ENCODE peak calls at places on chromosome 18, in five cellular contexts. V is Peyer's patch, I is adrenal gland, J is HCT116, K is ovary. X is an unnamed sample.

GRCh38 chr18:9403795-9404564 is 69.4 kb downstream of the TWSG1 start:
- DNase-seq in V (no peak), I (no peak), K (no peak), J (no peak), X (no peak)

GRCh38 chr18:34219651-34220050 is 5.1 kb downstream of the NOL4 start:
- DNase-seq in V (no peak), K (no peak), I (no peak), J (no peak), X (no peak)

GRCh38 chr18:9337875-9338274 is 3.3 kb downstream of the TWSG1 start:
- DNase-seq in J (no peak), V (no peak), K (no peak), I (no peak), X (no peak)

GRCh38 chr18:11861583-11862288 is 10.5 kb downstream of the CHMP1B start:
- DNase-seq in J (no peak), K (no peak), I (no peak), V (no peak), X (no peak)

GRCh38 chr18:77940566-77940965 is 690.9 kb downstream of the GALR1 start:
- DNase-seq in J (no peak), K (no peak), I (no peak), V (no peak), X (no peak)

GRCh38 chr18:1480309-1480708 is 575.6 kb downstream of the ADCYAP1 start:
- DNase-seq in J (no peak), I (no peak), V (no peak), K (no peak), X (no peak)

GRCh38 chr18:35466334-35466733 is 31.4 kb downstream of the INO80C start:
- DNase-seq in I (no peak), V (no peak), J (no peak), K (no peak), X (no peak)

GRCh38 chr18:49473721-49474120 is 13.3 kb upstream of the DYM start:
- DNase-seq in V (no peak), I (peak; percentile 43), K (no peak), J (no peak), X (no peak)

GRCh38 chr18:59743561-59743960 is 46.3 kb upstream of the CCBE1 start:
- DNase-seq in I (no peak), J (no peak), K (no peak), V (no peak), X (no peak)

GRCh38 chr18:8277270-8277669 is 332.0 kb upstream of the RAB12 start:
- DNase-seq in K (no peak), V (no peak), J (no peak), I (no peak), X (no peak)

GRCh38 chr18:23540867-23541266 is 37.6 kb downstream of the RMC1 start:
- DNase-seq in J (no peak), I (no peak), K (no peak), V (no peak), X (no peak)

GRCh38 chr18:5600376-5601071 is 56.7 kb upstream of the EPB41L3 start:
- DNase-seq in V (no peak), J (no peak), I (no peak), K (no peak), X (no peak)

GRCh38 chr18:79481041-79481790 is 85.5 kb downstream of the NFATC1 start:
- DNase-seq in I (no peak), K (peak; percentile 10), J (no peak), V (peak; percentile 30), X (no peak)

GRCh38 chr18:68288408-68288807 is 426.5 kb downstream of the TMX3 start:
- DNase-seq in I (no peak), K (no peak), V (no peak), J (no peak), X (no peak)

GRCh38 chr18:55634545-55634944 is 46.6 kb upstream of the TCF4 start:
- DNase-seq in I (no peak), V (no peak), J (no peak), K (no peak), X (no peak)

GRCh38 chr18:59502899-59503245 is 143.8 kb upstream of the LMAN1 start:
- DNase-seq in J (no peak), I (no peak), V (no peak), K (no peak), X (no peak)

GRCh38 chr18:26383454-26384270 is 157.4 kb downstream of the TAF4B start:
- DNase-seq in K (no peak), I (no peak), J (peak; percentile 52), V (no peak), X (no peak)

GRCh38 chr18:79506191-79507075 is 110.7 kb downstream of the NFATC1 start:
- DNase-seq in V (peak; percentile 44), I (no peak), J (no peak), K (peak; percentile 33), X (no peak)

GRCh38 chr18:27030403-27030802 is 154.7 kb downstream of the CHST9 start:
- DNase-seq in J (no peak), K (no peak), I (no peak), V (no peak), X (no peak)

GRCh38 chr18:59267511-59268126 is 5.6 kb downstream of the RAX start:
- DNase-seq in I (no peak), J (no peak), K (no peak), V (no peak), X (no peak)

GRCh38 chr18:4252840-4253239 is 202.3 kb downstream of the DLGAP1 start:
- DNase-seq in J (no peak), I (no peak), K (no peak), V (no peak), X (no peak)

GRCh38 chr18:57433492-57434176 is 1.5 kb upstream of the ONECUT2 start:
- DNase-seq in I (peak; percentile 8), V (no peak), K (no peak), J (no peak), X (no peak)

GRCh38 chr18:75687626-75688025 is 260.1 kb upstream of the SMIM21 start:
- DNase-seq in J (no peak), K (no peak), V (no peak), I (no peak), X (no peak)
- H3K36me3 ChIP-seq in J (no peaks in the 10 kb centered on the region), K (no peaks in the 10 kb centered on the region), V (no peaks in the 10 kb centered on the region), I (no peaks in the 10 kb centered on the region), X (no peaks in the 10 kb centered on the region)

GRCh38 chr18:7122376-7122775 is 4.8 kb upstream of the LAMA1 start:
- DNase-seq in J (no peak), I (no peak), K (no peak), V (no peak), X (no peak)

GRCh38 chr18:7116832-7117389 is 686 bp downstream of the LAMA1 start:
- DNase-seq in I (no peak), J (no peak), V (no peak), K (peak; percentile 31), X (no peak)

GRCh38 chr18:7116001-7116831 is 1.4 kb downstream of the LAMA1 start:
- DNase-seq in J (no peak), K (no peak), V (no peak), I (no peak), X (no peak)

GRCh38 chr18:7117390-7118355 is at the start of gene LAMA1:
- DNase-seq in V (no peak), J (no peak), K (peak; percentile 57), I (no peak), X (no peak)
- TF ChIP-seq POLR2A in V (no peak), J (no peak), K (no peak), I (no peak), X (no peak)

GRCh38 chr18:13223341-13224148 is 5.0 kb downstream of the LDLRAD4 start:
- DNase-seq in I (peak; percentile 11), K (no peak), J (no peak), V (peak; percentile 72), X (no peak)
- H3K4me1 ChIP-seq in I (peaks cover 70% of the 10 kb centered on the region), K (peaks cover 1% of the 10 kb centered on the region), J (no peaks in the 10 kb centered on the region), V (peaks cover 14% of the 10 kb centered on the region), X (peaks cover 24% of the 10 kb centered on the region)

GRCh38 chr18:63763831-63764600 is 11.2 kb upstream of the SERPINB7 start:
- DNase-seq in K (no peak), I (no peak), V (no peak), J (no peak), X (no peak)
- H3K36me3 ChIP-seq in K (no peaks in the 10 kb centered on the region), I (no peaks in the 10 kb centered on the region), V (no peaks in the 10 kb centered on the region), J (no peaks in the 10 kb centered on the region), X (no peaks in the 10 kb centered on the region)